ENCODE peak calls at places on chromosomes 11 and 22, in nine cellular contexts. A, O, T, I, H, F, V, K and X are unnamed samples.

GRCh38 chr11:79937935-79938334 is 497.1 kb upstream of the TENM4 start:
- DNase-seq in A (no peak), O (no peak), T (no peak), I (no peak), H (no peak), F (no peak), V (no peak), K (no peak), X (no peak)

GRCh38 chr11:95993438-95994339 is 69.8 kb upstream of the MTMR2 start:
- DNase-seq in A (no peak), O (no peak), T (no peak), I (no peak), H (no peak), F (no peak), V (no peak), K (no peak), X (no peak)

GRCh38 chr11:8252388-8252787 is 11.3 kb downstream of the LMO1 start:
- DNase-seq in A (peak; percentile 27), O (no peak), T (peak; percentile 36), I (no peak), H (no peak), F (no peak), V (no peak), K (no peak), X (no peak)

GRCh38 chr22:31715157-31715778 is 34.7 kb downstream of the PRR14L start:
- DNase-seq in A (no peak), O (no peak), T (no peak), I (no peak), H (no peak), F (no peak), V (no peak), K (no peak), X (no peak)

GRCh38 chr11:46239801-46240061 is 37.7 kb upstream of the CREB3L1 start:
- DNase-seq in A (no peak), O (no peak), T (no peak), I (no peak), H (no peak), F (no peak), V (no peak), K (no peak), X (no peak)

GRCh38 chr11:101428918-101429317 is 154.9 kb downstream of the TRPC6 start:
- DNase-seq in A (no peak), O (no peak), T (no peak), I (peak; percentile 65), H (no peak), F (no peak), V (peak; percentile 29), K (peak; percentile 30), X (peak; percentile 48)

GRCh38 chr11:9231848-9232177 is 33.3 kb downstream of the DENND5A start:
- DNase-seq in A (no peak), O (peak; percentile 70), T (peak; percentile 41), I (no peak), H (no peak), F (no peak), V (no peak), K (no peak), X (no peak)

GRCh38 chr11:125404136-125404810 is 91.8 kb downstream of the FEZ1 start:
- DNase-seq in A (no peak), O (no peak), T (no peak), I (no peak), H (no peak), F (no peak), V (no peak), K (no peak), X (no peak)

GRCh38 chr11:35083181-35084061 is 55.5 kb upstream of the CD44 start:
- DNase-seq in A (peak; percentile 70), O (peak; percentile 91), T (peak; percentile 92), I (no peak), H (peak; percentile 98), F (peak; percentile 76), V (peak; percentile 46), K (peak; percentile 91), X (peak; percentile 36)

GRCh38 chr22:22666307-22667091 is 22.1 kb downstream of the GGTLC2 start:
- DNase-seq in A (no peak), O (no peak), T (no peak), I (peak; percentile 75), H (no peak), F (no peak), V (no peak), K (no peak), X (peak; percentile 75)
- TF ChIP-seq CTCF in A (peak; percentile 53), O (peak; percentile 69), T (peak; percentile 71), I (peak; percentile 53), H (peak; percentile 55), F (no peak), V (peak; percentile 81), K (peak; percentile 57), X (peak; percentile 96)

GRCh38 chr11:28383471-28383870 is 275.3 kb downstream of the METTL15 start:
- DNase-seq in A (no peak), O (no peak), T (no peak), I (no peak), H (no peak), F (no peak), V (no peak), K (peak; percentile 9), X (no peak)
- TF ChIP-seq CTCF in A (no peak), O (no peak), T (no peak), I (no peak), H (no peak), F (no peak), V (no peak), K (no peak), X (no peak)

GRCh38 chr11:102429691-102430090 is 22.9 kb downstream of the TMEM123 start:
- DNase-seq in A (no peak), O (no peak), T (no peak), I (no peak), H (no peak), F (no peak), V (no peak), K (no peak), X (peak; percentile 61)

GRCh38 chr11:102428696-102429095 is 23.9 kb downstream of the TMEM123 start:
- DNase-seq in A (no peak), O (no peak), T (no peak), I (no peak), H (no peak), F (no peak), V (no peak), K (no peak), X (no peak)

GRCh38 chr11:102431404-102431803 is 21.2 kb downstream of the TMEM123 start:
- DNase-seq in A (no peak), O (no peak), T (no peak), I (no peak), H (no peak), F (no peak), V (no peak), K (no peak), X (no peak)

GRCh38 chr11:102427068-102427467 is 25.5 kb downstream of the TMEM123 start:
- DNase-seq in A (no peak), O (no peak), T (no peak), I (peak; percentile 51), H (no peak), F (no peak), V (no peak), K (no peak), X (no peak)

GRCh38 chr11:102430158-102430836 is 22.3 kb downstream of the TMEM123 start:
- DNase-seq in A (no peak), O (peak; percentile 50), T (no peak), I (no peak), H (no peak), F (no peak), V (no peak), K (no peak), X (peak; percentile 95)
- TF ChIP-seq CTCF in A (no peak), O (no peak), T (no peak), I (no peak), H (no peak), F (no peak), V (no peak), K (no peak), X (peak; percentile 39)

DNA sequence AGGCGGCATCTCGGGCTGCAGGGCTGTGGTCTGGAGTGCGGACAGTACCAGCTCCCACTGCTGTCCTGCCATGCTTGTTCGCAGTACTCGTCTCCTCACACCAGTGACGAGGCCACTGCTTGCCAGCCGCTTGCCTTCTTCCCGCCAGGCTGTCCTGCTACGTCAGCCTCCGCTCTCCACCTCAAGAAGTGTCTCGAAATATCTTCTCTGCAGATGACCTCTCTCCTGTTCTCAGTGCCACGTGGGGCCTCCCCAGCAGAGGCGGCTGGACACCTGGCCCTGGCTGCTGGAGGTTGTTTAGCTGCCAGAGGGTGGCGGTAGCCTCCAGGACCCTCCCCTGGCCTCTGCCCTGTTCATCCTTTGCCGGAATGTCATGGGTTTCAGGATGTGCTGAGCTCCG is 3.1 kb upstream of the CCDC188 start:
- DNase-seq in A (no peak), O (no peak), T (no peak), I (no peak), H (no peak), F (no peak), V (no peak), K (no peak), X (no peak)
- TF ChIP-seq CTCF in A (no peak), O (no peak), T (no peak), I (no peak), H (no peak), F (no peak), V (no peak), K (no peak), X (no peak)

DNA sequence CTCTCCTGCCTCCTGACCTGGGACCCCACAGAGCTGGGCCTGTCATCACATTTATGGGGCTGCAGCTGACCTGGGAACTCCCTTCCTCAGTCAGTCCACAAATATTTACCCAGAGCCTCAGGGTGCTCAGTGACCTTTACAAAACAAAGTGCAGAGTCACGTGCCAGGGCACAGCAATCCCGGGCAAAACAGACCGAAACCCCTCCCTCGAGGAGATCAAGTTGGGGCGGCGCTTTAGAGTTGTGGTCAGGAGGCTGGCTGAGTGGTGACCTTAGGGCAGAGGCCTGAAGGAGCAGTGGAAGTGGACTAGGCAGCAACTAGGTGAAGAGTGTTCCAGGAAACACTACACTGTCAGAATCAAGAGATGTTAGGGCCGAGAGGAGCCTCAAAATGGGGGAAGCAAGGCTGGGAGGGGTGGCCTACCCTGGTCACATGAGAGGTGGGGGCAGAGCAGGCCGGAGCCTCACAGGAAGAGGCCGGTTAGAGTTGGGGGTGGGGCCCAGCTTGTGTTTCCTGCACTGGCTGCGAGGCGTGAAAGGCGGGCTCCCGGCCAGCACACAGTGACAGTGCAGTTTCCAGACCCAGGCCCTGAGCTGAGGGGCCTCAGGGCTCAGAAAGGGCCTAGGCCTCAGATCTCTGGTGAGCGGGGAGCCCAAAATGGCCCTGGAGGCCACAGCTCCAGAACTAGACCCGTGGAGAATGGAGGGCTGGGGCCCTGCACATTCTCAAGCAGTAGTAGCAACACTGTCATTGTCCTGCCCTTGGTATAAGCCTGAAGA is 3.7 kb upstream of the NEAT1 start:
- DNase-seq in A (peak; percentile 99), O (peak; percentile 95), T (peak; percentile 96), I (peak; percentile 96), H (peak; percentile 95), F (peak; percentile 99), V (peak; percentile 84), K (peak; percentile 96), X (peak; percentile 98)
- TF ChIP-seq CTCF in A (no peak), O (no peak), T (no peak), I (no peak), H (no peak), F (no peak), V (no peak), K (no peak), X (no peak)

GRCh38 chr11:118873804-118874203 is 9.9 kb upstream of the CXCR5 start:
- DNase-seq in A (no peak), O (no peak), T (no peak), I (no peak), H (no peak), F (no peak), V (no peak), K (no peak), X (no peak)
- TF ChIP-seq CTCF in A (no peak), O (no peak), T (no peak), I (no peak), H (no peak), F (no peak), V (no peak), K (no peak), X (no peak)